ENCODE peak calls at places on chromosomes 4 and X, in four cellular contexts. V is MM.1S, M is hepatocyte, L is PC-3. W is an unnamed sample.

GRCh38 chrX:9681422-9681821 is 84.2 kb downstream of the GPR143 start:
- DNase-seq in V (no peak), M (no peak), L (no peak), W (no peak)

GRCh38 chr4:90718926-90719325 is 591.7 kb downstream of the CCSER1 start:
- DNase-seq in V (no peak), M (no peak), L (no peak), W (no peak)

GRCh38 chr4:121072080-121072835 is at the start of gene NDNF:
- DNase-seq in V (peak), M (peak), L (no peak), W (peak)

GRCh38 chr4:89657931-89658700 is 178.8 kb downstream of the SNCA start:
- DNase-seq in V (peak), M (peak), L (peak), W (peak)

GRCh38 chr4:75598390-75598789 is 31.9 kb downstream of the CDKL2 start:
- DNase-seq in V (peak), M (no peak), L (peak), W (peak)

GRCh38 chrX:70635227-70635626 is 190.6 kb downstream of the DLG3 start:
- DNase-seq in V (no peak), M (no peak), L (no peak), W (no peak)

GRCh38 chrX:147550217-147550616 is 361.5 kb upstream of the FMR1 start:
- DNase-seq in V (peak), M (peak), L (peak), W (peak)

GRCh38 chr4:108033348-108033747 is 43.7 kb downstream of the HADH start:
- DNase-seq in V (peak), M (no peak), L (no peak), W (no peak)

GRCh38 chr4:183905593-183906485 is 732 bp downstream of the STOX2 start:
- DNase-seq in V (no peak), M (peak), L (peak), W (peak)

GRCh38 chr4:173192375-173193162 is 24.0 kb downstream of the GALNT7 start:
- DNase-seq in V (no peak), M (no peak), L (no peak), W (peak)

GRCh38 chrX:112614640-112615039 is 65.1 kb downstream of the LHFPL1 start:
- DNase-seq in V (no peak), M (peak), L (no peak), W (no peak)

GRCh38 chrX:19334945-19335626 is 8.6 kb upstream of the PDHA1 start:
- DNase-seq in V (peak), M (no peak), L (peak), W (peak)

GRCh38 chr4:176939445-176939844 is 146.7 kb upstream of the VEGFC start:
- DNase-seq in V (no peak), M (no peak), L (peak), W (no peak)

GRCh38 chr4:82275431-82276423 is 98.1 kb downstream of the HNRNPD start:
- DNase-seq in V (no peak), M (no peak), L (no peak), W (no peak)

GRCh38 chr4:154614306-154614705 is 1.9 kb upstream of the FGG start:
- DNase-seq in V (no peak), M (no peak), L (no peak), W (no peak)

GRCh38 chrX:132292753-132293152 is 73.5 kb upstream of the RAP2C start:
- DNase-seq in V (peak), M (peak), L (peak), W (peak)

GRCh38 chr4:82493721-82494425 is 63.5 kb downstream of the ENOPH1 start:
- DNase-seq in V (no peak), M (no peak), L (no peak), W (no peak)

GRCh38 chr4:134215636-134216340 is 14.2 kb upstream of the PABPC4L start:
- DNase-seq in V (no peak), M (no peak), L (no peak), W (peak)

GRCh38 chr4:1531683-1532548 is 125.7 kb upstream of the NKX1-1 start:
- DNase-seq in V (no peak), M (peak), L (no peak), W (no peak)

GRCh38 chr4:40310225-40310624 is 24.9 kb upstream of the CHRNA9 start:
- DNase-seq in V (peak), M (no peak), L (no peak), W (no peak)

GRCh38 chr4:48334900-48335384 is 6.4 kb upstream of the SLAIN2 start:
- DNase-seq in V (no peak), M (no peak), L (peak), W (no peak)

GRCh38 chr4:134668237-134668636 is 466.6 kb upstream of the PABPC4L start:
- DNase-seq in V (peak), M (no peak), L (peak), W (no peak)

GRCh38 chr4:37758226-37758625 is 68.3 kb upstream of the PGM2 start:
- DNase-seq in V (no peak), M (peak), L (no peak), W (no peak)

GRCh38 chrX:153539171-153539978 is 21.9 kb downstream of the ATP2B3 start:
- DNase-seq in V (peak), M (peak), L (peak), W (peak)

GRCh38 chrX:68826113-68826980 is 2.5 kb upstream of the EFNB1 start:
- DNase-seq in V (no peak), M (no peak), L (no peak), W (no peak)

DNA sequence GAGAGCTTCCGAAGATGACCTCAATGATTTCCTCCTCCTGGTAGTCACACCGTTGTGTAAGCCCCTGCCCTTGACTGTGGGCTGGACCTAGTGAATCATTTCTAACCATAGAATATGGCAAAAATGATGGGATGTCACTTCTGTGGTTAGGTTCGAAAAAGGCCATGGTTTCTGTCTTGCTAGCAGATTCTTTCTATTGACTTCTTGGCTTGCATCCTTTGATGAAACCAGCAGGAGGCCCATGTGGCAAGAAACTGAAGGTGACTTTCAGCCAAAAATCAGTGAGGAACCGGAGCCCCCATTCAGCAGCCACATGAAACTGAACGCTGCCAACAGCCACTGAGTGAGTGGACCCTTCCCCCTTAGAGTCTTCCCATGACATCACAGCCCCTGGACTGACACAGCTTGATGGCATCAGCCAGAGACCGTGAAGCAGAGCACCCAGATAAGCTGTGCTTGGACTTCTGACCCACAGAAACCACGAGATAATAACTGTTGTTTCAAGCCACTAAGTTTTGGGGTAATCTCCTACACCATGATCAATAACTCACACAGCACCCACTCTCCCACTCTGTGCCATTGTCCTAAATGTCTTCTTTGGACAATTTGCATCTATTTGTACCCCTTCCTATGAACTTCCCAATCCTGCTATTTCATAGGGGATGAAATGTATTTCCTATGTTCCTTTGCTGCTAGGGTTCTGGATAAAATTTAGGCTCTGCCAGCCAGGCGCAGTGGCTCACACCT is 148.0 kb upstream of the STX18 start:
- DNase-seq in V (peak), M (no peak), L (no peak), W (no peak)
- TF ChIP-seq CTCF in V (peak), M (no peak), L (no peak), W (no peak)

GRCh38 chr4:84494518-84494917 is 4.6 kb downstream of the NKX6-1 start:
- DNase-seq in V (no peak), M (no peak), L (no peak), W (no peak)

GRCh38 chr4:84497835-84498202 is 1.3 kb downstream of the NKX6-1 start:
- DNase-seq in V (no peak), M (no peak), L (no peak), W (no peak)

GRCh38 chr4:84496356-84497219 is 2.5 kb downstream of the NKX6-1 start:
- DNase-seq in V (no peak), M (no peak), L (no peak), W (no peak)

GRCh38 chr4:84497220-84497834 is 1.8 kb downstream of the NKX6-1 start:
- DNase-seq in V (no peak), M (no peak), L (no peak), W (peak)

GRCh38 chr4:84495448-84496221 is 3.5 kb downstream of the NKX6-1 start:
- DNase-seq in V (no peak), M (no peak), L (no peak), W (no peak)
- TF ChIP-seq EZH2 in V (no peak), M (no peak), L (no peak), W (no peak)

GRCh38 chrX:13009844-13010243 is 34.6 kb downstream of the FAM9C start:
- DNase-seq in V (no peak), M (no peak), L (peak), W (no peak)

GRCh38 chrX:13008851-13009250 is 33.9 kb downstream of the TMSB4X start:
- DNase-seq in V (no peak), M (no peak), L (no peak), W (no peak)

GRCh38 chrX:13007519-13008188 is 32.7 kb downstream of the TMSB4X start:
- DNase-seq in V (no peak), M (no peak), L (peak), W (peak)

GRCh38 chrX:13009256-13009655 is 34.3 kb downstream of the TMSB4X start:
- DNase-seq in V (no peak), M (no peak), L (peak), W (no peak)

DNA sequence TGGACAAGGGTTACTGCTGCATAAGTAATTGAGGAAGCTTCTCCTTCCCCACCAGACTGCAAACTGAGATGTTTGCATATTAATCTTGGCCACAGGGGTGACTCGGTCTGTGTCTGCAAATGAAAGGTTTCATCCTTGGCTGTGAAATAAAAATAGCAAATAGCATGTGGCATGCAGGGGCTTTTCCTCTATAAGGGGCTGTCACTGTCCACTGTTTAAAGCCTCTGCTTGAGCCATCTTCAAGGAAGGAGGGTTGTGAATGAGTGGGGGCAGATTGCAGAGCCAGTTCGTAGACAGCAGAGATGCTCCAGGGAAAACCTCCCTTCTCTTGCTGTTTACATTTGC is 33.3 kb downstream of the TMSB4X start:
- DNase-seq in V (no peak), M (no peak), L (no peak), W (no peak)
- H3K4me3 ChIP-seq in V (no peak), M (no peak), L (no peak), W (no peak)

GRCh38 chrX:135480076-135480475 is 40.4 kb upstream of the INTS6L start:
- DNase-seq in V (no peak), M (no peak), L (no peak), W (peak)

GRCh38 chrX:135481696-135482179 is 38.7 kb upstream of the INTS6L start:
- DNase-seq in V (no peak), M (no peak), L (peak), W (no peak)

GRCh38 chrX:135476378-135476777 is 44.1 kb upstream of the INTS6L start:
- DNase-seq in V (no peak), M (no peak), L (no peak), W (no peak)

GRCh38 chrX:135477576-135477975 is 42.9 kb upstream of the INTS6L start:
- DNase-seq in V (peak), M (peak), L (peak), W (peak)
- TF ChIP-seq CTCF in V (peak), M (peak), L (peak), W (peak)

W was measured in A673.